ENCODE peak calls at places on chromosomes 1 and 21, in six cellular contexts. T, S, H, G, O and R are unnamed samples.
A peak's percentile ranks its signal among the peaks of the same experiment; 100 is the strongest.

GRCh38 chr1:233520510-233521191 is 93.3 kb upstream of the KCNK1 start:
- DNase-seq in T (no peak), S (no peak), H (peak; percentile 80), G (no peak), O (peak; percentile 26), R (no peak)

GRCh38 chr1:196317535-196318522 is 290.4 kb downstream of the KCNT2 start:
- DNase-seq in T (no peak), S (peak; percentile 63), H (peak; percentile 57), G (peak; percentile 62), O (peak; percentile 48), R (peak; percentile 29)

GRCh38 chr1:36285450-36286101 is 20.6 kb upstream of the SH3D21 start:
- DNase-seq in T (peak; percentile 82), S (peak; percentile 65), H (peak; percentile 73), G (peak; percentile 79), O (peak; percentile 88), R (peak; percentile 64)

GRCh38 chr1:28437260-28437923 is 67.9 kb downstream of the PHACTR4 start:
- DNase-seq in T (no peak), S (no peak), H (no peak), G (peak; percentile 68), O (peak; percentile 79), R (no peak)

GRCh38 chr1:66495490-66495889 is 38.5 kb upstream of the SGIP1 start:
- DNase-seq in T (no peak), S (no peak), H (no peak), G (peak; percentile 25), O (no peak), R (no peak)

GRCh38 chr1:56331892-56332567 is 247.3 kb downstream of the PLPP3 start:
- DNase-seq in T (no peak), S (peak; percentile 16), H (peak; percentile 4), G (peak; percentile 12), O (peak; percentile 13), R (no peak)

GRCh38 chr1:6025269-6026094 is 20.2 kb upstream of the KCNAB2 start:
- DNase-seq in T (no peak), S (no peak), H (peak; percentile 82), G (no peak), O (no peak), R (no peak)

GRCh38 chr1:26582836-26583460 is 53.4 kb downstream of the RPS6KA1 start:
- DNase-seq in T (peak; percentile 77), S (no peak), H (no peak), G (no peak), O (peak; percentile 33), R (no peak)

GRCh38 chr1:9835758-9836631 is 12.2 kb upstream of the CLSTN1 start:
- DNase-seq in T (no peak), S (peak; percentile 16), H (peak; percentile 90), G (peak; percentile 15), O (peak; percentile 23), R (no peak)

GRCh38 chr1:181131255-181131901 is 42.9 kb downstream of the IER5 start:
- DNase-seq in T (no peak), S (no peak), H (no peak), G (no peak), O (no peak), R (no peak)

GRCh38 chr1:13228343-13228781 is 2.4 kb upstream of the PRAMEF18 start:
- DNase-seq in T (peak; percentile 26), S (no peak), H (no peak), G (no peak), O (no peak), R (no peak)

GRCh38 chr21:34844924-34845238 is 176.1 kb downstream of the CLIC6 start:
- DNase-seq in T (no peak), S (peak; percentile 76), H (no peak), G (no peak), O (no peak), R (no peak)

GRCh38 chr1:67561704-67562113 is 123.3 kb upstream of the GADD45A start:
- DNase-seq in T (peak; percentile 68), S (peak; percentile 82), H (peak; percentile 76), G (peak; percentile 92), O (peak; percentile 88), R (peak; percentile 71)

GRCh38 chr1:10237157-10237539 is 26.8 kb downstream of the KIF1B start:
- DNase-seq in T (no peak), S (no peak), H (no peak), G (no peak), O (no peak), R (no peak)

GRCh38 chr1:30892671-30893073 is 15.9 kb downstream of the SDC3 start:
- DNase-seq in T (no peak), S (no peak), H (no peak), G (no peak), O (no peak), R (no peak)

GRCh38 chr1:243364866-243365265 is 109.0 kb downstream of the SDCCAG8 start:
- DNase-seq in T (no peak), S (no peak), H (no peak), G (no peak), O (no peak), R (no peak)

GRCh38 chr1:81801032-81801833 is 499 bp downstream of the ADGRL2 start:
- DNase-seq in T (no peak), S (peak; percentile 86), H (peak; percentile 36), G (peak; percentile 91), O (peak; percentile 92), R (peak; percentile 68)

GRCh38 chr21:16865612-16866011 is 647.2 kb upstream of the CXADR start:
- DNase-seq in T (no peak), S (no peak), H (no peak), G (no peak), O (no peak), R (no peak)

GRCh38 chr1:33429846-33430750 is 797 bp downstream of the PHC2 start:
- DNase-seq in T (no peak), S (peak; percentile 36), H (no peak), G (peak; percentile 30), O (no peak), R (peak; percentile 50)

GRCh38 chr1:228401782-228402637 is 4.6 kb downstream of the TRIM11 start:
- DNase-seq in T (no peak), S (no peak), H (no peak), G (no peak), O (no peak), R (no peak)

GRCh38 chr1:183597656-183598055 is 7.4 kb upstream of the NCF2 start:
- DNase-seq in T (no peak), S (no peak), H (no peak), G (no peak), O (no peak), R (no peak)

GRCh38 chr1:209387969-209388329 is 195.6 kb upstream of the CAMK1G start:
- DNase-seq in T (no peak), S (no peak), H (peak; percentile 34), G (no peak), O (no peak), R (no peak)

GRCh38 chr1:25583519-25584370 is 32.8 kb upstream of the MAN1C1 start:
- DNase-seq in T (no peak), S (no peak), H (no peak), G (no peak), O (no peak), R (no peak)

GRCh38 chr1:237901284-237901870 is 10.7 kb upstream of the ZP4 start:
- DNase-seq in T (no peak), S (no peak), H (peak; percentile 34), G (no peak), O (no peak), R (no peak)

GRCh38 chr1:22607154-22607553 is 29.3 kb upstream of the C1QA start:
- DNase-seq in T (no peak), S (no peak), H (no peak), G (no peak), O (no peak), R (no peak)

GRCh38 chr21:28419811-28420210 is 572.9 kb downstream of the LTN1 start:
- DNase-seq in T (no peak), S (no peak), H (no peak), G (no peak), O (no peak), R (peak; percentile 44)

GRCh38 chr1:160377585-160378206 is 10.8 kb downstream of the NHLH1 start:
- DNase-seq in T (no peak), S (no peak), H (no peak), G (no peak), O (peak; percentile 28), R (no peak)

GRCh38 chr1:182147136-182147815 is 85.8 kb upstream of the ZNF648 start:
- DNase-seq in T (no peak), S (no peak), H (no peak), G (no peak), O (no peak), R (no peak)

GRCh38 chr1:156419863-156420208 is 50.8 kb downstream of the RHBG start:
- DNase-seq in T (no peak), S (no peak), H (no peak), G (no peak), O (no peak), R (no peak)

GRCh38 chr1:54249798-54250497 is 50.0 kb downstream of the MRPL37 start:
- DNase-seq in T (no peak), S (no peak), H (peak; percentile 38), G (peak; percentile 51), O (peak; percentile 52), R (no peak)

GRCh38 chr1:77399250-77400086 is 117.6 kb downstream of the AK5 start:
- DNase-seq in T (no peak), S (no peak), H (no peak), G (no peak), O (no peak), R (peak; percentile 17)